ENCODE peak calls at places on chromosome 1, in ten cellular contexts. V, A, B, N, W, O, S, Q, L and J are unnamed samples.

GRCh38 chr1:183370399-183371058 is 47.7 kb downstream of the NMNAT2 start:
- DNase-seq in V (peak; percentile 70), A (no peak), B (no peak), N (peak; percentile 65), W (no peak), O (no peak), S (no peak), Q (no peak), L (no peak), J (no peak)

GRCh38 chr1:29649375-29650040 is 413.2 kb downstream of the PTPRU start:
- DNase-seq in V (no peak), A (no peak), B (no peak), N (no peak), W (no peak), O (no peak), S (peak; percentile 19), Q (no peak), L (no peak), J (no peak)

GRCh38 chr1:209600541-209600940 is 17.0 kb downstream of the CAMK1G start:
- DNase-seq in V (no peak), A (no peak), B (no peak), N (no peak), W (no peak), O (no peak), S (no peak), Q (no peak), L (no peak), J (no peak)

GRCh38 chr1:198449281-198449680 is 91.2 kb downstream of the ATP6V1G3 start:
- DNase-seq in V (no peak), A (no peak), B (no peak), N (no peak), W (no peak), O (no peak), S (no peak), Q (no peak), L (no peak), J (no peak)

GRCh38 chr1:172219966-172220365 is 200.5 kb upstream of the C1orf105 start:
- DNase-seq in V (no peak), A (no peak), B (no peak), N (no peak), W (no peak), O (no peak), S (no peak), Q (no peak), L (no peak), J (no peak)

GRCh38 chr1:31531177-31532000 is 44.9 kb upstream of the TINAGL1 start:
- DNase-seq in V (no peak), A (no peak), B (no peak), N (no peak), W (no peak), O (no peak), S (no peak), Q (no peak), L (no peak), J (no peak)

GRCh38 chr1:234971586-234972297 is 156.9 kb downstream of the TOMM20 start:
- DNase-seq in V (no peak), A (no peak), B (no peak), N (no peak), W (no peak), O (no peak), S (no peak), Q (no peak), L (no peak), J (no peak)

GRCh38 chr1:38776466-38776865 is 83.1 kb downstream of the RRAGC start:
- DNase-seq in V (no peak), A (no peak), B (no peak), N (no peak), W (no peak), O (no peak), S (no peak), Q (no peak), L (no peak), J (no peak)

GRCh38 chr1:233695901-233696300 is 82.0 kb downstream of the KCNK1 start:
- DNase-seq in V (no peak), A (no peak), B (no peak), N (no peak), W (no peak), O (no peak), S (no peak), Q (no peak), L (no peak), J (no peak)

GRCh38 chr1:215269955-215270354 is 187.4 kb downstream of the KCNK2 start:
- DNase-seq in V (no peak), A (no peak), B (no peak), N (no peak), W (no peak), O (no peak), S (no peak), Q (no peak), L (peak; percentile 65), J (no peak)

GRCh38 chr1:19033926-19034680 is 77.6 kb upstream of the IFFO2 start:
- DNase-seq in V (no peak), A (no peak), B (no peak), N (peak; percentile 3), W (no peak), O (no peak), S (no peak), Q (no peak), L (no peak), J (no peak)

GRCh38 chr1:226730064-226730463 is 9.0 kb downstream of the ITPKB start:
- DNase-seq in V (no peak), A (peak; percentile 26), B (no peak), N (no peak), W (no peak), O (no peak), S (no peak), Q (no peak), L (no peak), J (no peak)

GRCh38 chr1:35452086-35452485 is 105.1 kb downstream of the KIAA0319L start:
- DNase-seq in V (peak; percentile 59), A (peak; percentile 83), B (no peak), N (peak; percentile 29), W (peak; percentile 56), O (no peak), S (no peak), Q (no peak), L (peak; percentile 10), J (peak; percentile 58)

GRCh38 chr1:110070282-110070967 is at the start of gene ALX3:
- DNase-seq in V (no peak), A (no peak), B (no peak), N (no peak), W (no peak), O (no peak), S (no peak), Q (no peak), L (peak; percentile 72), J (no peak)
- TF ChIP-seq POLR2AphosphoS5 in V (no peak), A (no peak), B (no peak), N (no peak), W (no peak), O (no peak), S (no peak), Q (no peak), L (no peak), J (no peak)

GRCh38 chr1:121519042-121519755 is 334.4 kb downstream of the SRGAP2C start:
- DNase-seq in V (peak; percentile 59), A (peak; percentile 68), B (no peak), N (peak; percentile 58), W (no peak), O (peak; percentile 61), S (peak; percentile 33), Q (peak; percentile 26), L (peak; percentile 94), J (no peak)
- TF ChIP-seq POLR2AphosphoS5 in V (no peak), A (no peak), B (no peak), N (no peak), W (no peak), O (peak; percentile 57), S (no peak), Q (peak; percentile 33), L (peak; percentile 62), J (no peak)

DNA sequence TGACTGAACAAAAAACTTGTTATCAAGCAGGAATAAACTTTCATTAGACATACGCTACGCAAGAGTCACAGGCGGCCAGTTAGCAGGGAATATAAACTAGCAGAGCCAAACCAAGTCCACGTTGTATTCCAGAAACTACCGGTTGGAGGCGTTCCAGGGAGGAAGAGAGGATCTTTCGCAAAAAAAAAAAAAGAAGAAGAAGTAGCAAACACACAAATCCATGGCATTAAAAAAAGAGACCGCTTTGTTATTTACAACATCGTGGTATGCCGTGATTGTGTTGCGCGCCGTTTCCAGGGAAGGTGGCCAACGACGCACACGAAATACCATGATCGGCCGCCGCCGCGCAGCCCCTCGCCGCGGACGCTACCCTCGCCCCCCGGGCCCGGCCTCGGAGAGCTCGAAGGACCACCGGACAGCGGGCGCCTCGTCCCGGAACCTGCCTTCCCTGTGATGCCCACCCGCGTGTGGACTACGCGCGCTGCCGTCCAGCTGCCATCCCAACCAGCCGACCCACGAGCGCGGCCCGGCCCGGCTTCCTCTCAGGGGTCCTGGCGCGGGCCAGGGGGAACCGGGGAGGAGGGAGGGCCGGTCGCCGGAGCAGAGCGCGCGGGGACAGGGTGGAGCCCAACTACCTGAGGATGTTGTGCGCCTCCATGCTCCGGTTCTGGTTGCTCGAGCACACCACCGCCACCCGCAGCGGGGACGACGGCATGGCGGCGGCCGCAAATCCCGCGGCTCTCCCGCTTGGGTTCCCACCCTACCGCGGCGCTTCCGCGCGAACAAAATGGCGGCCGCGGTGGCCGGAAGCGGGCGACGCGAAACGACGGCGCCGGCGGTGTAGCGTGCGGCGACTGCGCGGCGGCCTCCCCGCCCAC is 581 bp downstream of the SSU72 start:
- DNase-seq in V (no peak), A (peak; percentile 75), B (peak; percentile 88), N (peak; percentile 65), W (no peak), O (peak; percentile 57), S (peak; percentile 85), Q (no peak), L (peak; percentile 76), J (peak; percentile 16)
- TF ChIP-seq POLR2AphosphoS5 in V (no peak), A (peak; percentile 16), B (no peak), N (no peak), W (peak; percentile 20), O (no peak), S (no peak), Q (no peak), L (no peak), J (no peak)

GRCh38 chr1:232014941-232015340 is 388.4 kb downstream of the DISC1 start:
- DNase-seq in V (no peak), A (no peak), B (no peak), N (no peak), W (no peak), O (no peak), S (no peak), Q (no peak), L (no peak), J (no peak)

GRCh38 chr1:232011961-232012360 is 385.4 kb downstream of the DISC1 start:
- DNase-seq in V (no peak), A (no peak), B (no peak), N (no peak), W (no peak), O (no peak), S (no peak), Q (no peak), L (no peak), J (no peak)

GRCh38 chr1:232005300-232005699 is 378.7 kb downstream of the DISC1 start:
- DNase-seq in V (no peak), A (no peak), B (no peak), N (no peak), W (no peak), O (no peak), S (no peak), Q (no peak), L (no peak), J (no peak)

GRCh38 chr1:232012773-232013386 is 386.3 kb downstream of the DISC1 start:
- DNase-seq in V (no peak), A (peak; percentile 87), B (no peak), N (peak; percentile 69), W (no peak), O (no peak), S (no peak), Q (no peak), L (no peak), J (no peak)

GRCh38 chr1:232009741-232010140 is 383.2 kb downstream of the DISC1 start:
- DNase-seq in V (no peak), A (no peak), B (no peak), N (no peak), W (no peak), O (no peak), S (no peak), Q (no peak), L (no peak), J (no peak)
- TF ChIP-seq POLR2AphosphoS5 in V (no peak), A (no peak), B (no peak), N (no peak), W (no peak), O (no peak), S (no peak), Q (no peak), L (no peak), J (no peak)